ENCODE peak calls at places on chromosomes 3 and 15, in six cellular contexts. One of them, this sample, is unnamed.
A peak's percentile ranks its signal among the peaks of the same experiment; 100 is the strongest.

GRCh38 chr3:18812316-18812715 is 336.0 kb upstream of the KCNH8 start:
- DNase-seq in GM12878: no peak
- DNase-seq in A549: no peak
- DNase-seq in HCT116: no peak
- DNase-seq in GM23338: no peak
- DNase-seq in HepG2: no peak
- DNase-seq in this sample: no peak

GRCh38 chr3:63309780-63310179 is 31.7 kb downstream of the SYNPR start:
- DNase-seq in GM12878: no peak
- DNase-seq in A549: no peak
- DNase-seq in HCT116: no peak
- DNase-seq in GM23338: peak; percentile 66
- DNase-seq in HepG2: no peak
- DNase-seq in this sample: no peak

GRCh38 chr3:18300916-18301315 is 124.2 kb downstream of the SATB1 start:
- DNase-seq in GM12878: no peak
- DNase-seq in A549: no peak
- DNase-seq in HCT116: no peak
- DNase-seq in GM23338: no peak
- DNase-seq in HepG2: no peak
- DNase-seq in this sample: no peak

GRCh38 chr3:62584636-62585035 is 211.3 kb upstream of the FEZF2 start:
- DNase-seq in GM12878: no peak
- DNase-seq in A549: no peak
- DNase-seq in HCT116: no peak
- DNase-seq in GM23338: no peak
- DNase-seq in HepG2: no peak
- DNase-seq in this sample: no peak

GRCh38 chr3:193250492-193250891 is 9.5 kb downstream of the PLAAT1 start:
- DNase-seq in GM12878: no peak
- DNase-seq in A549: no peak
- DNase-seq in HCT116: no peak
- DNase-seq in GM23338: no peak
- DNase-seq in HepG2: no peak
- DNase-seq in this sample: no peak

GRCh38 chr15:56805466-56806146 is 72.3 kb upstream of the ZNF280D start:
- DNase-seq in GM12878: no peak
- DNase-seq in A549: peak; percentile 71
- DNase-seq in HCT116: peak; percentile 65
- DNase-seq in GM23338: no peak
- DNase-seq in HepG2: no peak
- DNase-seq in this sample: no peak

GRCh38 chr3:24793896-24794295 is 299.2 kb upstream of the THRB start:
- DNase-seq in GM12878: no peak
- DNase-seq in A549: no peak
- DNase-seq in HCT116: no peak
- DNase-seq in GM23338: no peak
- DNase-seq in HepG2: no peak
- DNase-seq in this sample: no peak

GRCh38 chr3:41126475-41126874 is 72.8 kb upstream of the CTNNB1 start:
- DNase-seq in GM12878: no peak
- DNase-seq in A549: no peak
- DNase-seq in HCT116: no peak
- DNase-seq in GM23338: no peak
- DNase-seq in HepG2: no peak
- DNase-seq in this sample: no peak

GRCh38 chr3:52203701-52204100 is 5.7 kb downstream of the ALAS1 start:
- DNase-seq in GM12878: no peak
- DNase-seq in A549: no peak
- DNase-seq in HCT116: no peak
- DNase-seq in GM23338: no peak
- DNase-seq in HepG2: no peak
- DNase-seq in this sample: no peak

GRCh38 chr15:40806672-40807027 is 239 bp upstream of the ZFYVE19 start:
- DNase-seq in GM12878: no peak
- DNase-seq in A549: no peak
- DNase-seq in HCT116: no peak
- DNase-seq in GM23338: no peak
- DNase-seq in HepG2: no peak
- DNase-seq in this sample: no peak

GRCh38 chr15:94236638-94237037 is 5.3 kb downstream of the MCTP2 start:
- DNase-seq in GM12878: no peak
- DNase-seq in A549: no peak
- DNase-seq in HCT116: no peak
- DNase-seq in GM23338: no peak
- DNase-seq in HepG2: no peak
- DNase-seq in this sample: no peak

GRCh38 chr15:98650871-98651481 is 2.6 kb downstream of the IGF1R start:
- DNase-seq in GM12878: no peak
- DNase-seq in A549: peak; percentile 36
- DNase-seq in HCT116: no peak
- DNase-seq in GM23338: no peak
- DNase-seq in HepG2: no peak
- DNase-seq in this sample: no peak

GRCh38 chr3:194993896-194994295 is 277.1 kb downstream of the XXYLT1 start:
- DNase-seq in GM12878: no peak
- DNase-seq in A549: no peak
- DNase-seq in HCT116: no peak
- DNase-seq in GM23338: no peak
- DNase-seq in HepG2: no peak
- DNase-seq in this sample: no peak

GRCh38 chr3:46368569-46368968 is 2.2 kb upstream of the CCR5 start:
- DNase-seq in GM12878: peak; percentile 70
- DNase-seq in A549: peak; percentile 18
- DNase-seq in HCT116: no peak
- DNase-seq in GM23338: peak; percentile 77
- DNase-seq in HepG2: no peak
- DNase-seq in this sample: peak; percentile 58
- TF ChIP-seq CTCF in GM12878: peak; percentile 64
- TF ChIP-seq CTCF in A549: no peak
- TF ChIP-seq CTCF in HCT116: peak; percentile 38
- TF ChIP-seq CTCF in GM23338: peak; percentile 50
- TF ChIP-seq CTCF in HepG2: peak; percentile 58
- TF ChIP-seq CTCF in this sample: peak; percentile 74

DNA sequence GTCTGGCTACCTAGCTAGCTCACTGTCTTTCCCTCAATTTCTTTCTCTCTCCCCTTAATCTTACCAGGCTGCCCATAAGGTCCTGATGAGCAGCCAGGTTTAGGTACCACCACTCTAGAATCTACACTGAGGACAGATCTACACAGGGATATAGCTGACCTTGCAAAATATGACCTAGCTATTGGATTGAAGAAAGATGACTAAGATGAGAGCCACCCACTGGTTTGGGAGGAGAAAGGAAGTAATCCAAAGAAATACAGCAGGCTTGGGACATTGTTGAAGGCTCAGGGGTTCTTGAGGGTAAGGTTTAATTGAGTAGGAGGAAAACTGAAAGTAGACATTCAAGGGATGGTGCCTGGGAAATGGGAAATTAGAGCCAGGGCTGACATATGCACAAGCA is 142.0 kb upstream of the TMC3 start:
- DNase-seq in GM12878: no peak
- DNase-seq in A549: no peak
- DNase-seq in HCT116: no peak
- DNase-seq in GM23338: no peak
- DNase-seq in HepG2: no peak
- DNase-seq in this sample: no peak
- TF ChIP-seq REST in GM12878: no peak
- TF ChIP-seq REST in A549: no peak
- TF ChIP-seq REST in HCT116: no peak
- TF ChIP-seq REST in GM23338: no peak
- TF ChIP-seq REST in HepG2: no peak
- TF ChIP-seq REST in this sample: no peak

DNA sequence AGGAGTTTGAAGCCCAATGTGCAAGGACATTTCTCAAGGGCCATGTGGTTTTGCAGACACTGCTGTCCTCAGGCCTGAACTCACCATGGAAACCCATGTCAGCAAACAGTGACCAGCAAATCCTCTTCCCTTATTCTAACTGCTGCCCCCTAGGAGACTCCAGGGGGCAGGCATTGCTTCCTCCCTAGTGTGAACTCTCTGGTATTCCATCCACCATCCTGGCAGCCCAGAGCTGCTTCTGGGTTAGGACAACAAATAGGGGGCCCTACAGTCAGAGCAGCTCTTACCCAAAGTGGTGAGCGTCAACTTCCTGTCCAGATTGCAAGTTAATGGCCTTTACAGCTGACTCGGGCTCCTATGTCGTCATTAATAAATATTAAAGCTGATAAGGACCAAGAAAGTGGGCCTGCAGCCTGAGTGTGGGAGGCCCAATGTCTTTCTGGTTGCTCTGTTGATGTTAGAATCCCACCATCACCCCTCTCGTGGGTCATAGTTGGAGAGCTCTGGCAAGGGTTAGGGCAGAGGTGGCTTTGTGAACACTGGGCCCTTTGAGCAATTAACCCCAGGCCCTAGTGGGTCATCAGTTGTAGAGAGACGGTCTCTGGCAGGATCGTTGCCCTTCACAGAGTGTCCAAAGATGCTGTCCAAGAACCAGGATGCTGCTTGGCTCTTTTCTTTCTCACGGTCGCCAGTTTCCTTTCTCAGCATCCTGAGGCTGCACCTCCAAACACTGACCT is 41.5 kb downstream of the TGM4 start:
- DNase-seq in GM12878: no peak
- DNase-seq in A549: no peak
- DNase-seq in HCT116: no peak
- DNase-seq in GM23338: peak; percentile 65
- DNase-seq in HepG2: peak; percentile 20
- DNase-seq in this sample: no peak
- TF ChIP-seq CTCF in GM12878: no peak
- TF ChIP-seq CTCF in A549: no peak
- TF ChIP-seq CTCF in HCT116: no peak
- TF ChIP-seq CTCF in GM23338: peak; percentile 33
- TF ChIP-seq CTCF in HepG2: no peak
- TF ChIP-seq CTCF in this sample: no peak

GRCh38 chr3:8443829-8444791 is 57.5 kb upstream of the LMCD1 start:
- DNase-seq in GM12878: no peak
- DNase-seq in A549: peak; percentile 100
- DNase-seq in HCT116: peak; percentile 63
- DNase-seq in GM23338: peak; percentile 90
- DNase-seq in HepG2: peak; percentile 99
- DNase-seq in this sample: no peak

GRCh38 chr3:8436667-8437287 is 64.8 kb upstream of the LMCD1 start:
- DNase-seq in GM12878: no peak
- DNase-seq in A549: no peak
- DNase-seq in HCT116: no peak
- DNase-seq in GM23338: no peak
- DNase-seq in HepG2: no peak
- DNase-seq in this sample: no peak

GRCh38 chr3:8442993-8443670 is 58.5 kb upstream of the LMCD1 start:
- DNase-seq in GM12878: no peak
- DNase-seq in A549: peak; percentile 60
- DNase-seq in HCT116: no peak
- DNase-seq in GM23338: no peak
- DNase-seq in HepG2: no peak
- DNase-seq in this sample: no peak

GRCh38 chr3:8441969-8442559 is 59.6 kb upstream of the LMCD1 start:
- DNase-seq in GM12878: no peak
- DNase-seq in A549: peak; percentile 87
- DNase-seq in HCT116: peak; percentile 39
- DNase-seq in GM23338: peak; percentile 95
- DNase-seq in HepG2: peak; percentile 60
- DNase-seq in this sample: no peak

GRCh38 chr3:8438507-8439079 is 63.0 kb upstream of the LMCD1 start:
- DNase-seq in GM12878: no peak
- DNase-seq in A549: peak; percentile 45
- DNase-seq in HCT116: no peak
- DNase-seq in GM23338: no peak
- DNase-seq in HepG2: no peak
- DNase-seq in this sample: no peak
- TF ChIP-seq REST in GM12878: no peak
- TF ChIP-seq REST in A549: no peak
- TF ChIP-seq REST in HCT116: no peak
- TF ChIP-seq REST in GM23338: no peak
- TF ChIP-seq REST in HepG2: no peak
- TF ChIP-seq REST in this sample: no peak

DNA sequence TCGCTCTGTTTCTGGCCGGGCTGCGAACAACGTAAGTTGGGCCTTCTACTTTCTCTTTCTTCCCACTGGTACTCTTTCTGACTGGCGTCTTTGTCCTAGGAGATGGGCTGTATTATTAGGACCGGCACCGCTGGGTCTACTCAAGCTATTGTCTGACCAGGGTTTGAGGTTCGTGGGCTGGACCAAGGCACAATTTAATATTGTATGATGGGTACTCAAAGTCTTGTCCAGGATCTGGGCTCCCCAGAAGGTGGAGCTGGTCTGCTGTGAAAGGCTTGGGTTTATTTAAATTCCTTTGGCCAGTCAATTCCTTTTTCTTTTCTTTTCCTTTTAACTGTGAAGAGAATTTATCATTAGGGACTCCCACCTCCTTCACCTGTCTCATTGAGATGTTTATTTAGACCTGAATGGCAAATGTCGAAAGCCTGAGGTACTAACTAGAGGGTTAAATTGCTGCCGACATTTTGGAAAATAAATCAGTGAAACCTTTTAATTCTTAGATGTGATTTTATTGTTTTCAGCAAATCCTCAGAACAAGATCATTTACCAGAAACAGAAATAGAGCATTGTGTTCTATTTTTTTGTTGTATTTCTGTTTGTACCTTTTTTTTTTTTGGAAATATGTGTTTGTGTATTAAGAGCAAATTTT is 410 bp downstream of the LRRC49 start:
- DNase-seq in GM12878: no peak
- DNase-seq in A549: peak; percentile 72
- DNase-seq in HCT116: no peak
- DNase-seq in GM23338: no peak
- DNase-seq in HepG2: peak; percentile 6
- DNase-seq in this sample: no peak
- TF ChIP-seq CTCF in GM12878: peak; percentile 27
- TF ChIP-seq CTCF in A549: peak; percentile 85
- TF ChIP-seq CTCF in HCT116: peak; percentile 58
- TF ChIP-seq CTCF in GM23338: peak; percentile 31
- TF ChIP-seq CTCF in HepG2: no peak
- TF ChIP-seq CTCF in this sample: no peak

DNA sequence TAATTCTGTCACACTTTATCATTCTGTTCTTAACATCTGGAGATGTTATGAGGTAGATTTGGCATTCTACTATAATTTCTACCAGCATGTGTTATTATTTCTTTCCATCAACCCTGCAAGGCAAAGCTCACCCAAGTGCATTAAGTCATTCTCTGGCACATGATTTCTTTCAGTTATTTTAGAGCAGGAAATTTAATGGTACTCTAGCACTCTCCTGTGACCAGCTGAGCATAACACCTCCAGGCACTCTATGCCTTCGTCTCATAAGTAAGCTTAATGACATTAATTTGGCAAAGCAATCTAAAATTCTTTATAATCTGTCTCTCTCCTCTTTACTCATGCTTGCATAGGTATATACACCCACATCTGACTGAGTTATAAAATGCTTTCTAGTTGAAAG is 300.2 kb upstream of the GPR149 start:
- DNase-seq in GM12878: no peak
- DNase-seq in A549: no peak
- DNase-seq in HCT116: no peak
- DNase-seq in GM23338: no peak
- DNase-seq in HepG2: no peak
- DNase-seq in this sample: no peak
- TF ChIP-seq REST in GM12878: no peak
- TF ChIP-seq REST in A549: no peak
- TF ChIP-seq REST in HCT116: no peak
- TF ChIP-seq REST in GM23338: no peak
- TF ChIP-seq REST in HepG2: no peak
- TF ChIP-seq REST in this sample: no peak